ENCODE peak calls at places on chromosomes 3 and 15, in five cellular contexts. U is SK-N-SH, Y is K562, W is HepG2, C is GM12878. M is an unnamed sample.

GRCh38 chr3:196620228-196620627 is 19.3 kb upstream of the NRROS start:
- DNase-seq in U (no peak), Y (peak; percentile 62), W (no peak), C (no peak), M (no peak)

GRCh38 chr15:69544349-69545113 is 91.9 kb downstream of the RPLP1 start:
- DNase-seq in U (no peak), Y (no peak), W (no peak), C (no peak), M (no peak)

GRCh38 chr15:72009207-72009606 is 108.7 kb downstream of the MYO9A start:
- DNase-seq in U (no peak), Y (no peak), W (peak; percentile 44), C (peak; percentile 20), M (no peak)

GRCh38 chr3:163587342-163587741 is 1491.0 kb downstream of the SI start:
- DNase-seq in U (no peak), Y (no peak), W (no peak), C (no peak), M (no peak)

GRCh38 chr3:194201953-194202666 is 66.2 kb downstream of the HES1 start:
- DNase-seq in U (no peak), Y (no peak), W (no peak), C (no peak), M (no peak)

GRCh38 chr3:27681249-27681748 is 40.8 kb downstream of the EOMES start:
- DNase-seq in U (peak; percentile 64), Y (peak; percentile 35), W (peak; percentile 74), C (peak; percentile 38), M (no peak)

GRCh38 chr15:71201471-71201870 is 86.2 kb downstream of the THSD4 start:
- DNase-seq in U (no peak), Y (no peak), W (no peak), C (no peak), M (no peak)

GRCh38 chr3:180870008-180870733 is 42.3 kb upstream of the FXR1 start:
- DNase-seq in U (no peak), Y (peak; percentile 46), W (no peak), C (no peak), M (peak; percentile 29)

GRCh38 chr3:170765419-170766078 is 104.4 kb downstream of the RPL22L1 start:
- DNase-seq in U (no peak), Y (peak; percentile 43), W (peak; percentile 86), C (no peak), M (no peak)

GRCh38 chr3:30305021-30305420 is 301.4 kb upstream of the TGFBR2 start:
- DNase-seq in U (no peak), Y (no peak), W (no peak), C (no peak), M (no peak)

GRCh38 chr3:46913644-46914043 is 36.1 kb downstream of the PTH1R start:
- DNase-seq in U (no peak), Y (no peak), W (no peak), C (no peak), M (no peak)

GRCh38 chr15:58985443-58985842 is 2.0 kb upstream of the RNF111 start:
- DNase-seq in U (no peak), Y (no peak), W (peak; percentile 11), C (no peak), M (no peak)

GRCh38 chr15:75650908-75651809 is 3.4 kb downstream of the SNX33 start:
- DNase-seq in U (no peak), Y (peak; percentile 89), W (peak; percentile 76), C (no peak), M (no peak)

GRCh38 chr3:186757686-186758220 is 25.6 kb upstream of the EIF4A2 start:
- DNase-seq in U (no peak), Y (no peak), W (no peak), C (no peak), M (no peak)

GRCh38 chr3:66403268-66403990 is 97.4 kb downstream of the LRIG1 start:
- DNase-seq in U (no peak), Y (no peak), W (no peak), C (no peak), M (no peak)

GRCh38 chr15:98776607-98777281 is 128.4 kb downstream of the IGF1R start:
- DNase-seq in U (no peak), Y (peak; percentile 52), W (peak; percentile 78), C (peak; percentile 67), M (no peak)

GRCh38 chr15:68333775-68334470 is 56.4 kb downstream of the FEM1B start:
- DNase-seq in U (no peak), Y (no peak), W (no peak), C (no peak), M (no peak)

GRCh38 chr3:50606596-50606995 is 5.0 kb downstream of the CISH start:
- DNase-seq in U (no peak), Y (no peak), W (no peak), C (no peak), M (no peak)

GRCh38 chr3:49553320-49553689 is 972 bp upstream of the BSN start:
- DNase-seq in U (no peak), Y (no peak), W (no peak), C (no peak), M (no peak)

GRCh38 chr3:155861476-155862183 is 7.4 kb upstream of the SLC33A1 start:
- DNase-seq in U (no peak), Y (no peak), W (no peak), C (no peak), M (no peak)

GRCh38 chr15:65533057-65533752 is 2.9 kb downstream of the HACD3 start:
- DNase-seq in U (no peak), Y (peak; percentile 41), W (no peak), C (no peak), M (no peak)

GRCh38 chr3:190877925-190878324 is 15.4 kb upstream of the GMNC start:
- DNase-seq in U (peak; percentile 41), Y (peak; percentile 38), W (no peak), C (no peak), M (no peak)

GRCh38 chr3:107209302-107210060 is 167.8 kb upstream of the CCDC54 start:
- DNase-seq in U (no peak), Y (no peak), W (no peak), C (no peak), M (no peak)

GRCh38 chr3:143507735-143508580 is 340.3 kb downstream of the SLC9A9 start:
- DNase-seq in U (no peak), Y (no peak), W (no peak), C (no peak), M (no peak)

GRCh38 chr3:50254577-50255250 is 14.2 kb upstream of the SEMA3B start:
- DNase-seq in U (no peak), Y (no peak), W (no peak), C (no peak), M (no peak)

GRCh38 chr3:190645932-190646331 is 132.0 kb downstream of the IL1RAP start:
- DNase-seq in U (no peak), Y (no peak), W (no peak), C (no peak), M (no peak)

GRCh38 chr3:155766206-155766605 is 21.3 kb upstream of the PLCH1 start:
- DNase-seq in U (no peak), Y (no peak), W (no peak), C (no peak), M (no peak)

DNA sequence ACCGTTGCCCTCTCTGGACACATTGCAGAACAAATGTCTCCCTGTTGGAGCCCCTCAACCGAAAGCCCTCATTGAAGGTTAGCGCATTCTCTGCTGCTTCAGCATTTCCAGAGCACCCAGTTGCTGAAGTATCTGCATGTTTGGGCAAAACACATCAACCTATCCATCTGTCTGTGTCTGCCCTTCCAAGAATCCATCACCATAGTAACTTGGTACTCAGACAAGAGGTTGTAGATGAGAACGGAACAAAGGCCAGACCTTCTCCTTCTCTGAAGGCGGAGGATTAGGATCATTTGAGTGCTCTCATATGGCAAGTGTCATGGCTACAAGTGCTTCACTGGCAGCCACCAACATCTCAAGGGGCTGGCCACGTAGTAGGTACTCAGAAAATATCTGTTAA is 23.1 kb upstream of the RHO start:
- DNase-seq in U (no peak), Y (no peak), W (no peak), C (no peak), M (no peak)
- H3K4me1 ChIP-seq in U (peaks cover 28% of the 10 kb centered on the region), Y (no peaks in the 10 kb centered on the region), W (peaks cover 33% of the 10 kb centered on the region), C (no peaks in the 10 kb centered on the region), M (no peaks in the 10 kb centered on the region)

DNA sequence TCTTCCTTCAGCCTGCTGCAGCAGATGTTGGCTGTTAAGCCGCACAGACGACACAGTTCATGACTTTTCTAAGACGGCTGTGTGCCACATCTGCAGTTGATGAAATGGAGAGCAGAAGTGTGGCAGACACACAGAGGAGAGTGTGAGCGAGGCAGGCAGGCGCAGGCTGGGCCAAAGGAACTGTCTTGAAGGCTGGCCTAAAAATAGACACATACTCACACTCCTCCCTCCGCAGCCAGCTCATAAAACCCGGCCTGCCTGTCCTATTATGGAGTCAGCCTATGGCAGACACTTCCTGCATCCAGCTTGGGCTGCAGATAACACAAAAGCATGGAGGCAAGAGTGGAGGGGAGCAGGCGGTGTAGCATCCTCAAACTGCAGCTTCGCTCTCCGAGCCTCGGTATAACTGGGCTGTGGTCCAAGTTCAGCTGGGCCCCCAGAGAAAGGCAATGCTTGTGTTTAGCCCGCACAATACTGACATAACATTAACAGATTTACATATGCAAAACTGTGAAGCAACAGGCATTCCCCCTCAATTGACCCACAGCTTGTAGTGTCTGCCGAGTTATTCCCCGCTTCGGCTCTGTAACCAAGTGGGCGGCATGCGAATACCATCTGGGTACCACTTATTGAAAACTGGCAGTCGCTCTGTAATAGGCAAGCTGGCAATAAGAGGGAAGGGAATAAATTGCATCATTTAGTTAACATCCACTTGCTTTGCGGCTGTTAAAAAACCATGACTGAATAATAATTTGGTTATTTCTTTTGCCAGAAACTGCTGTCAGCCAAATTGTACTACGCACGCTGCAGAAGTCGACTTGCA is 40.8 kb downstream of the FOXP1 start:
- DNase-seq in U (peak; percentile 63), Y (peak; percentile 72), W (no peak), C (no peak), M (no peak)
- TF ChIP-seq JUND in U (no peak), Y (peak; percentile 60), W (no peak), C (no peak), M (no peak)

DNA sequence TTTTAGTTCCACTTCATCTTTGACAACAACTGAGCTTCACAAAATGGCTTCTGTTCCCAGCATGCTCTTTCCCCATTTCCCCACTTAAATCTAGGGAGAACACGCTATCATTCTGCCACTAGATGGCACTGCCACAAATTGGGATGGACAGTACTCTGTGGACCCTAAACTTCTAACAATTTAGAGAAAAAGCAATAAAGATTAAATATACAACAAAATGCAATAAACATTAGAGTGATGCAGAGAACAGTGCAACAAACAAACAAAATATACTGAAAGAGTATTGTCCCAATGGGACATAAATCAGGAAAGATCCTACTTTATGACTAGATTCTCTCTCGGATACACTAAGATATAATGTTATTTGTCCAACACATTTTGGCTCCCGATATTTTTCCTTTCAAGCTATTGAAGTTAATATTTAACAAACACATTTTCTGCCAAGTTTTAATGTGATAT is 169.7 kb upstream of the TMCO5A start:
- DNase-seq in U (peak; percentile 34), Y (peak; percentile 51), W (peak; percentile 35), C (no peak), M (no peak)
- TF ChIP-seq USF2 in U (no peak), Y (no peak), W (no peak), C (no peak), M (no peak)

GRCh38 chr3:12962292-12962691 is 110.9 kb downstream of the IQSEC1 start:
- DNase-seq in U (no peak), Y (no peak), W (no peak), C (no peak), M (no peak)

GRCh38 chr3:12963184-12963868 is 109.9 kb downstream of the IQSEC1 start:
- DNase-seq in U (no peak), Y (no peak), W (no peak), C (no peak), M (no peak)

GRCh38 chr3:12961007-12961725 is 112.1 kb downstream of the IQSEC1 start:
- DNase-seq in U (no peak), Y (peak; percentile 49), W (no peak), C (no peak), M (no peak)

GRCh38 chr3:12960497-12960896 is 112.7 kb downstream of the IQSEC1 start:
- DNase-seq in U (no peak), Y (no peak), W (no peak), C (no peak), M (no peak)

GRCh38 chr3:12961726-12962036 is 111.5 kb downstream of the IQSEC1 start:
- DNase-seq in U (no peak), Y (no peak), W (no peak), C (no peak), M (no peak)
- H3K4me1 ChIP-seq in U (peaks cover 69% of the 10 kb centered on the region), Y (peaks cover 87% of the 10 kb centered on the region), W (peaks cover 70% of the 10 kb centered on the region), C (peaks cover 44% of the 10 kb centered on the region), M (peaks cover 9% of the 10 kb centered on the region)